ENCODE peak calls at places on chromosomes 2 and 18, in eight cellular contexts. One of them, this sample, is unnamed.

GRCh38 chr2:229922449-229923386 is at the start of gene FBXO36:
- DNase-seq in fibroblast of pulmonary artery: peak; percentile 54
- DNase-seq in bronchial epithelial cell: peak; percentile 68
- DNase-seq in AG10803: peak; percentile 48
- DNase-seq in neural progenitor cell: peak; percentile 95
- DNase-seq in OCI-LY7: peak; percentile 91
- DNase-seq in neural crest cell: peak; percentile 83
- DNase-seq in activated CD8-positive, alpha-beta T cell treated with anti-CD3 and anti-CD28 coated beads for 36 hours: peak; percentile 94
- DNase-seq in this sample: peak; percentile 89

GRCh38 chr2:59658906-59659305 is 894.5 kb downstream of the BCL11A start:
- DNase-seq in fibroblast of pulmonary artery: no peak
- DNase-seq in bronchial epithelial cell: peak; percentile 68
- DNase-seq in AG10803: no peak
- DNase-seq in neural progenitor cell: no peak
- DNase-seq in OCI-LY7: no peak
- DNase-seq in neural crest cell: no peak
- DNase-seq in activated CD8-positive, alpha-beta T cell treated with anti-CD3 and anti-CD28 coated beads for 36 hours: no peak
- DNase-seq in this sample: no peak

GRCh38 chr2:94990956-94991355 is 34.6 kb upstream of the MAL start:
- DNase-seq in fibroblast of pulmonary artery: no peak
- DNase-seq in bronchial epithelial cell: no peak
- DNase-seq in AG10803: no peak
- DNase-seq in neural progenitor cell: no peak
- DNase-seq in OCI-LY7: no peak
- DNase-seq in neural crest cell: no peak
- DNase-seq in activated CD8-positive, alpha-beta T cell treated with anti-CD3 and anti-CD28 coated beads for 36 hours: no peak
- DNase-seq in this sample: no peak

GRCh38 chr2:26347286-26347865 is 787 bp upstream of the ADGRF3 start:
- DNase-seq in fibroblast of pulmonary artery: no peak
- DNase-seq in bronchial epithelial cell: no peak
- DNase-seq in AG10803: no peak
- DNase-seq in neural progenitor cell: no peak
- DNase-seq in OCI-LY7: peak; percentile 9
- DNase-seq in neural crest cell: no peak
- DNase-seq in activated CD8-positive, alpha-beta T cell treated with anti-CD3 and anti-CD28 coated beads for 36 hours: no peak
- DNase-seq in this sample: no peak

GRCh38 chr2:43057026-43057741 is 169.2 kb downstream of the ZFP36L2 start:
- DNase-seq in fibroblast of pulmonary artery: no peak
- DNase-seq in bronchial epithelial cell: no peak
- DNase-seq in AG10803: no peak
- DNase-seq in neural progenitor cell: no peak
- DNase-seq in OCI-LY7: no peak
- DNase-seq in neural crest cell: no peak
- DNase-seq in activated CD8-positive, alpha-beta T cell treated with anti-CD3 and anti-CD28 coated beads for 36 hours: no peak
- DNase-seq in this sample: no peak

GRCh38 chr18:54263904-54264336 is 5.4 kb upstream of the POLI start:
- DNase-seq in fibroblast of pulmonary artery: no peak
- DNase-seq in bronchial epithelial cell: no peak
- DNase-seq in AG10803: no peak
- DNase-seq in neural progenitor cell: no peak
- DNase-seq in OCI-LY7: peak; percentile 30
- DNase-seq in neural crest cell: no peak
- DNase-seq in activated CD8-positive, alpha-beta T cell treated with anti-CD3 and anti-CD28 coated beads for 36 hours: peak; percentile 31
- DNase-seq in this sample: no peak

GRCh38 chr2:151071906-151072305 is 189.8 kb downstream of the RBM43 start:
- DNase-seq in fibroblast of pulmonary artery: no peak
- DNase-seq in bronchial epithelial cell: peak; percentile 44
- DNase-seq in AG10803: no peak
- DNase-seq in neural progenitor cell: no peak
- DNase-seq in OCI-LY7: no peak
- DNase-seq in neural crest cell: no peak
- DNase-seq in activated CD8-positive, alpha-beta T cell treated with anti-CD3 and anti-CD28 coated beads for 36 hours: no peak
- DNase-seq in this sample: no peak

GRCh38 chr18:77039196-77040140 is 93.1 kb downstream of the MBP start:
- DNase-seq in fibroblast of pulmonary artery: no peak
- DNase-seq in bronchial epithelial cell: peak; percentile 75
- DNase-seq in AG10803: no peak
- DNase-seq in neural progenitor cell: no peak
- DNase-seq in OCI-LY7: no peak
- DNase-seq in neural crest cell: no peak
- DNase-seq in activated CD8-positive, alpha-beta T cell treated with anti-CD3 and anti-CD28 coated beads for 36 hours: no peak
- DNase-seq in this sample: no peak

GRCh38 chr18:23438608-23439366 is 14.3 kb upstream of the RIOK3 start:
- DNase-seq in fibroblast of pulmonary artery: no peak
- DNase-seq in bronchial epithelial cell: no peak
- DNase-seq in AG10803: no peak
- DNase-seq in neural progenitor cell: no peak
- DNase-seq in OCI-LY7: no peak
- DNase-seq in neural crest cell: no peak
- DNase-seq in activated CD8-positive, alpha-beta T cell treated with anti-CD3 and anti-CD28 coated beads for 36 hours: peak; percentile 7
- DNase-seq in this sample: no peak

GRCh38 chr2:96264656-96265348 is 995 bp downstream of the TMEM127 start:
- DNase-seq in fibroblast of pulmonary artery: peak; percentile 51
- DNase-seq in bronchial epithelial cell: no peak
- DNase-seq in AG10803: peak; percentile 15
- DNase-seq in neural progenitor cell: peak; percentile 69
- DNase-seq in OCI-LY7: peak; percentile 81
- DNase-seq in neural crest cell: peak; percentile 28
- DNase-seq in activated CD8-positive, alpha-beta T cell treated with anti-CD3 and anti-CD28 coated beads for 36 hours: peak; percentile 70
- DNase-seq in this sample: peak; percentile 43

GRCh38 chr2:26168785-26169184 is 4.1 kb upstream of the GAREM2 start:
- DNase-seq in fibroblast of pulmonary artery: no peak
- DNase-seq in bronchial epithelial cell: no peak
- DNase-seq in AG10803: no peak
- DNase-seq in neural progenitor cell: no peak
- DNase-seq in OCI-LY7: no peak
- DNase-seq in neural crest cell: no peak
- DNase-seq in activated CD8-positive, alpha-beta T cell treated with anti-CD3 and anti-CD28 coated beads for 36 hours: no peak
- DNase-seq in this sample: no peak

DNA sequence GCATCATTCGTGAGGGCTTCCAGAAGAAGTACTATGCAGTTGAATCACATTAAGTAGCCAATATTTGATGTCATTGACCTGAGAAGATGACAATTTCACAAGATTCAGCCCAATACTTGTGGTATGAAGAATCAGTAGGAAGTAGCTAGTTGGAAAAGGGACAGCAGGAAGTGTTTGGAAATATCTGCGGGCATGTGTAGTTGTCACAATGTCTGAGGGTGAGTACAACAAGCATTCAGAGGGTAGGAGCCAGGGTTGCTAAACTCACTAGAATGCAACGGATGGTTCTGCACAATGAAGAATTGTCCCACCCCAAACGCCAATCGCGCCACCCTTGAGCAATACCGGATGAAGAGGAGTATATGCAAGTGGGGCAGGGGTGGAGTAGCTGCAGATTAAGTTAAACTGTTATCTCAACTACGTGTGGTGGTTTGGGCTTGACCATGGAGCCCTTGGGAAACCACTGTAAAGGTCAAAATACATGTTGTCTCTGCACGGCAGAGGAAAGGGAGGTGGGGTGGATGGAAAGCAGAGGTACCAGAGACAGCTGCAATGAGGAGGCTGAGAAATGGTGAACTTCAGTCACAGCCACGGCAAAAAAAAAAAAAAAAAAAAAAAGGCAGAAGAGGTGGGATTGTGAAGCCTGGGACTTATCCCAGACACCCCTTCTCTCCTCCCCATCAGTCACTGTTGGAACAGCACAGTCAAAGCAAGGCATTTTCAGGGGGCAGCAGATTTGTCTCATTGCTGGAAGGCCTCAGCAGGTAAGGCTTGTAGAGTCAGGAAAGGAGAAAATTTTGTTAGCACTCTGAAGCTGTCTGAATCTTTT is 5.1 kb downstream of the CCL20 start:
- DNase-seq in fibroblast of pulmonary artery: peak; percentile 100
- DNase-seq in bronchial epithelial cell: no peak
- DNase-seq in AG10803: no peak
- DNase-seq in neural progenitor cell: no peak
- DNase-seq in OCI-LY7: no peak
- DNase-seq in neural crest cell: no peak
- DNase-seq in activated CD8-positive, alpha-beta T cell treated with anti-CD3 and anti-CD28 coated beads for 36 hours: peak; percentile 18
- DNase-seq in this sample: no peak
- TF ChIP-seq CTCF in fibroblast of pulmonary artery: no peak
- TF ChIP-seq CTCF in bronchial epithelial cell: no peak
- TF ChIP-seq CTCF in AG10803: no peak
- TF ChIP-seq CTCF in neural progenitor cell: no peak
- TF ChIP-seq CTCF in OCI-LY7: no peak
- TF ChIP-seq CTCF in neural crest cell: no peak
- TF ChIP-seq CTCF in activated CD8-positive, alpha-beta T cell treated with anti-CD3 and anti-CD28 coated beads for 36 hours: no peak
- TF ChIP-seq CTCF in this sample: no peak

GRCh38 chr2:227340106-227340505 is 15.1 kb downstream of the MFF start:
- DNase-seq in fibroblast of pulmonary artery: no peak
- DNase-seq in bronchial epithelial cell: no peak
- DNase-seq in AG10803: no peak
- DNase-seq in neural progenitor cell: no peak
- DNase-seq in OCI-LY7: no peak
- DNase-seq in neural crest cell: no peak
- DNase-seq in activated CD8-positive, alpha-beta T cell treated with anti-CD3 and anti-CD28 coated beads for 36 hours: no peak
- DNase-seq in this sample: no peak

GRCh38 chr2:227341553-227341952 is 16.5 kb downstream of the MFF start:
- DNase-seq in fibroblast of pulmonary artery: no peak
- DNase-seq in bronchial epithelial cell: no peak
- DNase-seq in AG10803: no peak
- DNase-seq in neural progenitor cell: no peak
- DNase-seq in OCI-LY7: no peak
- DNase-seq in neural crest cell: no peak
- DNase-seq in activated CD8-positive, alpha-beta T cell treated with anti-CD3 and anti-CD28 coated beads for 36 hours: no peak
- DNase-seq in this sample: no peak

GRCh38 chr2:227339098-227339599 is 14.1 kb downstream of the MFF start:
- DNase-seq in fibroblast of pulmonary artery: no peak
- DNase-seq in bronchial epithelial cell: no peak
- DNase-seq in AG10803: no peak
- DNase-seq in neural progenitor cell: no peak
- DNase-seq in OCI-LY7: no peak
- DNase-seq in neural crest cell: no peak
- DNase-seq in activated CD8-positive, alpha-beta T cell treated with anti-CD3 and anti-CD28 coated beads for 36 hours: no peak
- DNase-seq in this sample: no peak

DNA sequence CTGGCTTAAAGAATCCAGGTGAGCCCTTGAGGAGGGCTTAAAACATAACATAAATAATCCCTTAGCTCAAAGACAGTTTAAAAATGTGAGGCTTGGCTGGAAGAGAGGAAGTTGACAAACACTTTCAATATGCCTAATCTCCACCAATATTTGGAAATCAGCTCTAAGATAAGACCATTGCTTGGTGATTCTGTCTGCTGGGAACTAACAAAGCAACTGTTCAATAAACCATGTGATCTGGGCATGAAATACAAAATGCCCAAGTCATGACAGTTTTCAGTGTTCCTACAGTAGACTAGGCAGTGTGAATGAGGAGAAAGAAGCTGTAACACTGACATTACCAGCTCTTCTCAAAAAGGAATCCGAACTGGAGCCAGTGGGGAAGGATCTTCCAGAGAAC is 10.7 kb downstream of the MFF start:
- DNase-seq in fibroblast of pulmonary artery: peak; percentile 13
- DNase-seq in bronchial epithelial cell: no peak
- DNase-seq in AG10803: no peak
- DNase-seq in neural progenitor cell: no peak
- DNase-seq in OCI-LY7: no peak
- DNase-seq in neural crest cell: no peak
- DNase-seq in activated CD8-positive, alpha-beta T cell treated with anti-CD3 and anti-CD28 coated beads for 36 hours: no peak
- DNase-seq in this sample: no peak
- TF ChIP-seq CTCF in fibroblast of pulmonary artery: no peak
- TF ChIP-seq CTCF in bronchial epithelial cell: no peak
- TF ChIP-seq CTCF in AG10803: no peak
- TF ChIP-seq CTCF in neural progenitor cell: no peak
- TF ChIP-seq CTCF in OCI-LY7: no peak
- TF ChIP-seq CTCF in neural crest cell: no peak
- TF ChIP-seq CTCF in activated CD8-positive, alpha-beta T cell treated with anti-CD3 and anti-CD28 coated beads for 36 hours: no peak
- TF ChIP-seq CTCF in this sample: no peak

GRCh38 chr2:28979576-28980366 is 1.3 kb upstream of the TOGARAM2 start:
- DNase-seq in fibroblast of pulmonary artery: no peak
- DNase-seq in bronchial epithelial cell: peak; percentile 42
- DNase-seq in AG10803: no peak
- DNase-seq in neural progenitor cell: no peak
- DNase-seq in OCI-LY7: no peak
- DNase-seq in neural crest cell: no peak
- DNase-seq in activated CD8-positive, alpha-beta T cell treated with anti-CD3 and anti-CD28 coated beads for 36 hours: no peak
- DNase-seq in this sample: no peak

GRCh38 chr2:28980368-28981015 is 606 bp upstream of the TOGARAM2 start:
- DNase-seq in fibroblast of pulmonary artery: no peak
- DNase-seq in bronchial epithelial cell: no peak
- DNase-seq in AG10803: no peak
- DNase-seq in neural progenitor cell: no peak
- DNase-seq in OCI-LY7: no peak
- DNase-seq in neural crest cell: no peak
- DNase-seq in activated CD8-positive, alpha-beta T cell treated with anti-CD3 and anti-CD28 coated beads for 36 hours: no peak
- DNase-seq in this sample: no peak

GRCh38 chr2:28977176-28977875 is 3.8 kb upstream of the TOGARAM2 start:
- DNase-seq in fibroblast of pulmonary artery: no peak
- DNase-seq in bronchial epithelial cell: no peak
- DNase-seq in AG10803: no peak
- DNase-seq in neural progenitor cell: no peak
- DNase-seq in OCI-LY7: no peak
- DNase-seq in neural crest cell: no peak
- DNase-seq in activated CD8-positive, alpha-beta T cell treated with anti-CD3 and anti-CD28 coated beads for 36 hours: no peak
- DNase-seq in this sample: no peak

GRCh38 chr2:28979041-28979440 is 2.1 kb upstream of the TOGARAM2 start:
- DNase-seq in fibroblast of pulmonary artery: no peak
- DNase-seq in bronchial epithelial cell: no peak
- DNase-seq in AG10803: no peak
- DNase-seq in neural progenitor cell: no peak
- DNase-seq in OCI-LY7: no peak
- DNase-seq in neural crest cell: no peak
- DNase-seq in activated CD8-positive, alpha-beta T cell treated with anti-CD3 and anti-CD28 coated beads for 36 hours: no peak
- DNase-seq in this sample: no peak

DNA sequence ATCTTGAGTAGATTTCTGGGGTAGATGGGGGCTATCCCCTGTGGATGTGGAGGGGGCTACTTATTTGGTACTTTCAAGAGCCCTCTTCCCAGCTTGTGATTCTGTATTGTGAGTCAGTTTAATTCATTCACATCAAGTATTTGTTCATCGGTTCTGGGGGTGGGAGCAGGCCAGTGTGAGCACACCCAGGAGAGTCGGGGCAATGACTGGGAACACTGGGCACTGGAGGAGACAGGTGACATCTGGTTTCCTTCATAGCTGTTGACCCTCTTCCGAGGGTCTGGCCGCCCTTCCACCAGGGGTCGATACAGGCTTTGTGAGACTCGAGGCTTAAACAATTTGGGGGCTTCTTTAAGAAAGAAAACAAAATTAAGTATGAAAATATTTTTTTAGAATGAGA is 2.5 kb upstream of the TOGARAM2 start:
- DNase-seq in fibroblast of pulmonary artery: no peak
- DNase-seq in bronchial epithelial cell: no peak
- DNase-seq in AG10803: no peak
- DNase-seq in neural progenitor cell: no peak
- DNase-seq in OCI-LY7: no peak
- DNase-seq in neural crest cell: no peak
- DNase-seq in activated CD8-positive, alpha-beta T cell treated with anti-CD3 and anti-CD28 coated beads for 36 hours: no peak
- DNase-seq in this sample: no peak
- TF ChIP-seq CTCF in fibroblast of pulmonary artery: no peak
- TF ChIP-seq CTCF in bronchial epithelial cell: no peak
- TF ChIP-seq CTCF in AG10803: no peak
- TF ChIP-seq CTCF in neural progenitor cell: no peak
- TF ChIP-seq CTCF in OCI-LY7: no peak
- TF ChIP-seq CTCF in neural crest cell: no peak
- TF ChIP-seq CTCF in activated CD8-positive, alpha-beta T cell treated with anti-CD3 and anti-CD28 coated beads for 36 hours: no peak
- TF ChIP-seq CTCF in this sample: no peak

DNA sequence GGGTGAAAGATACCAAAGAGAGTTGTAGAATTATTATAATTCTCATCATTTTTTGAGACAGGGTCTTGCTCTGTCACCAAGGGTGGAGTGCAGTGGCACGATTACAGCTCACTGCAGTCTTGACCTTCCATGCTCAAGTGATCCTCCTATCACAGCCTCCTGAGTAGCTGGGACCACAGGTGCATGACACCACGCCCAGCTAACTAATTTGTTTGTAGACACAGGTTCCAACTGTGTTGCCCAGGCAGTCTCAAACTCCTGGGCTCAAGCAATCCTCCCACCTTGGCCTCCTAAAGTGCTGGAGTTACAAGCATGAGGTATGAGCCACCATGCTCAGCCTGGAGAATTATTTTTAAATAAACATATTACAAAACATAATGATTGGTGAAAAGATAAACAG is 92.8 kb upstream of the MSH6 start:
- DNase-seq in fibroblast of pulmonary artery: no peak
- DNase-seq in bronchial epithelial cell: no peak
- DNase-seq in AG10803: no peak
- DNase-seq in neural progenitor cell: no peak
- DNase-seq in OCI-LY7: peak; percentile 86
- DNase-seq in neural crest cell: no peak
- DNase-seq in activated CD8-positive, alpha-beta T cell treated with anti-CD3 and anti-CD28 coated beads for 36 hours: no peak
- DNase-seq in this sample: no peak
- TF ChIP-seq CTCF in fibroblast of pulmonary artery: no peak
- TF ChIP-seq CTCF in bronchial epithelial cell: no peak
- TF ChIP-seq CTCF in AG10803: no peak
- TF ChIP-seq CTCF in neural progenitor cell: no peak
- TF ChIP-seq CTCF in OCI-LY7: no peak
- TF ChIP-seq CTCF in neural crest cell: no peak
- TF ChIP-seq CTCF in activated CD8-positive, alpha-beta T cell treated with anti-CD3 and anti-CD28 coated beads for 36 hours: no peak
- TF ChIP-seq CTCF in this sample: no peak

This sample was measured in mesothelial cell of epicardium.